ENCODE peak calls at places on chromosomes 5 and 9, in seven cellular contexts. E is activated T-cell treated with anti-CD3 and anti-CD28 coated beads, Interleukin-2, amount 50 U/mL, for 72 hours; S is KG1; I is type B pancreatic cell; O is islet precursor cell; R is right cardiac atrium; F is NCI-H774. C is an unnamed sample.

GRCh38 chr9:112819635-112820496 is 69.3 kb downstream of the SNX30 start:
- DNase-seq in E (no peak), S (no peak), I (no peak), O (peak; percentile 69), R (peak; percentile 75), F (peak; percentile 70), C (no peak)

GRCh38 chr9:19161257-19162025 is 34.1 kb upstream of the PLIN2 start:
- DNase-seq in E (peak; percentile 56), S (peak; percentile 43), I (no peak), O (peak; percentile 82), R (no peak), F (no peak), C (no peak)

GRCh38 chr5:170755679-170756456 is 27.7 kb upstream of the GABRP start:
- DNase-seq in E (no peak), S (no peak), I (no peak), O (no peak), R (peak; percentile 77), F (no peak), C (no peak)

GRCh38 chr9:112867275-112867991 is 23.2 kb downstream of the SLC46A2 start:
- DNase-seq in E (peak; percentile 37), S (no peak), I (no peak), O (peak; percentile 82), R (no peak), F (no peak), C (no peak)

GRCh38 chr5:126988021-126988569 is 42.3 kb downstream of the MARCHF3 start:
- DNase-seq in E (peak; percentile 58), S (no peak), I (no peak), O (no peak), R (no peak), F (no peak), C (no peak)

GRCh38 chr9:124440786-124441185 is 9.5 kb upstream of the ADGRD2 start:
- DNase-seq in E (no peak), S (no peak), I (no peak), O (no peak), R (no peak), F (no peak), C (no peak)

GRCh38 chr5:178129296-178129695 is 1.5 kb upstream of the RMND5B start:
- DNase-seq in E (no peak), S (no peak), I (no peak), O (no peak), R (no peak), F (no peak), C (no peak)

GRCh38 chr5:4511996-4512656 is 628.0 kb upstream of the ADAMTS16 start:
- DNase-seq in E (no peak), S (no peak), I (no peak), O (peak; percentile 82), R (peak; percentile 63), F (no peak), C (peak; percentile 10)

GRCh38 chr5:39231705-39232525 is 12.6 kb upstream of the FYB1 start:
- DNase-seq in E (peak; percentile 77), S (no peak), I (no peak), O (no peak), R (no peak), F (no peak), C (no peak)

GRCh38 chr9:131598121-131598520 is 52.8 kb downstream of the PRRT1B start:
- DNase-seq in E (no peak), S (no peak), I (no peak), O (no peak), R (peak; percentile 68), F (no peak), C (peak; percentile 45)

GRCh38 chr9:98708933-98709911 is at the start of gene GABBR2:
- DNase-seq in E (no peak), S (no peak), I (no peak), O (no peak), R (no peak), F (no peak), C (peak; percentile 46)

GRCh38 chr5:81530919-81531318 is 137.0 kb upstream of the ACOT12 start:
- DNase-seq in E (no peak), S (no peak), I (no peak), O (no peak), R (no peak), F (no peak), C (no peak)

GRCh38 chr5:149320791-149321330 is 24.4 kb upstream of the GRPEL2 start:
- DNase-seq in E (no peak), S (no peak), I (no peak), O (peak; percentile 97), R (peak; percentile 97), F (peak; percentile 71), C (peak; percentile 67)

GRCh38 chr5:60585618-60586017 is 114.3 kb downstream of the DEPDC1B start:
- DNase-seq in E (no peak), S (no peak), I (no peak), O (no peak), R (no peak), F (no peak), C (no peak)

GRCh38 chr5:54254482-54255198 is 55.7 kb downstream of the ARL15 start:
- DNase-seq in E (no peak), S (no peak), I (no peak), O (no peak), R (peak; percentile 63), F (no peak), C (no peak)

GRCh38 chr5:54533541-54534179 is 16.1 kb downstream of the SNX18 start:
- DNase-seq in E (no peak), S (no peak), I (no peak), O (peak; percentile 80), R (peak; percentile 62), F (no peak), C (no peak)

GRCh38 chr9:93830224-93830596 is 124.9 kb downstream of the BARX1 start:
- DNase-seq in E (no peak), S (no peak), I (no peak), O (no peak), R (no peak), F (no peak), C (no peak)

GRCh38 chr9:35136866-35137265 is 21.2 kb upstream of the ATOSB start:
- DNase-seq in E (no peak), S (no peak), I (no peak), O (peak; percentile 25), R (no peak), F (no peak), C (no peak)

GRCh38 chr9:134389659-134390058 is 63.4 kb downstream of the RXRA start:
- DNase-seq in E (no peak), S (no peak), I (no peak), O (no peak), R (no peak), F (no peak), C (no peak)

GRCh38 chr9:94918038-94918753 is 191.7 kb downstream of the AOPEP start:
- DNase-seq in E (no peak), S (no peak), I (no peak), O (peak; percentile 36), R (no peak), F (no peak), C (no peak)

C was measured in dorsolateral prefrontal cortex.